ENCODE peak calls at places on chromosomes 13 and 19, in eight cellular contexts. X, Q, P, H, A, N, K and J are unnamed samples.

GRCh38 chr19:47156861-47157454 is 26.3 kb downstream of the SAE1 start:
- DNase-seq in A (no peak), N (peak), P (no peak), H (no peak), K (peak), Q (no peak), X (no peak), J (no peak)

GRCh38 chr19:50516456-50516855 is 2.7 kb upstream of the ASPDH start:
- DNase-seq in X (no peak), A (no peak), Q (no peak), H (no peak), K (no peak), P (no peak), N (no peak), J (no peak)

GRCh38 chr19:14775855-14776254 is 2.5 kb downstream of the ADGRE2 start:
- DNase-seq in N (no peak), X (no peak), Q (no peak), P (no peak), H (no peak), K (no peak), A (no peak), J (no peak)

GRCh38 chr19:4791183-4792018 is at the start of gene FEM1A:
- DNase-seq in A (peak), Q (peak), K (peak), H (peak), X (peak), P (peak), N (peak), J (peak)

GRCh38 chr19:19460761-19461265 is 54.5 kb downstream of the TSSK6 start:
- DNase-seq in P (peak), Q (no peak), K (peak), A (no peak), H (peak), N (peak), X (peak), J (peak)

GRCh38 chr13:43273362-43273761 is 250.0 kb downstream of the DNAJC15 start:
- DNase-seq in H (no peak), A (no peak), Q (no peak), P (peak), N (no peak), K (no peak), X (no peak), J (no peak)

GRCh38 chr19:752652-753517 is 2.0 kb downstream of the MISP start:
- DNase-seq in K (no peak), N (no peak), H (no peak), A (no peak), Q (peak), P (peak), X (no peak), J (peak)

GRCh38 chr19:10952809-10953208 is 8.0 kb upstream of the SMARCA4 start:
- DNase-seq in N (no peak), X (no peak), P (no peak), Q (no peak), H (no peak), A (no peak), K (no peak), J (no peak)

GRCh38 chr13:93169980-93170379 is 56.6 kb upstream of the GPC6 start:
- DNase-seq in Q (peak), P (peak), N (no peak), X (no peak), A (no peak), K (no peak), H (no peak), J (no peak)

GRCh38 chr13:96003304-96003703 is 49.9 kb downstream of the UGGT2 start:
- DNase-seq in H (no peak), N (no peak), X (no peak), P (no peak), A (no peak), Q (no peak), K (no peak), J (peak)

GRCh38 chr19:33175886-33176669 is 18.1 kb upstream of the LRP3 start:
- DNase-seq in K (peak), P (peak), H (peak), X (peak), A (no peak), N (no peak), Q (no peak), J (peak)

GRCh38 chr13:95926231-95926630 is 127.0 kb downstream of the UGGT2 start:
- DNase-seq in Q (no peak), H (no peak), A (no peak), K (no peak), P (no peak), N (no peak), X (no peak), J (no peak)

GRCh38 chr13:32639502-32640105 is 53.4 kb downstream of the PDS5B start:
- DNase-seq in H (peak), N (peak), Q (peak), X (peak), P (peak), K (peak), A (no peak), J (peak)

GRCh38 chr13:48567521-48568331 is 34.8 kb upstream of the RCBTB2 start:
- DNase-seq in Q (no peak), P (no peak), A (no peak), N (no peak), H (no peak), K (no peak), X (no peak), J (peak)

GRCh38 chr13:65613004-65613403 is 1617.1 kb downstream of the PCDH9 start:
- DNase-seq in H (peak), N (no peak), X (no peak), P (no peak), A (no peak), Q (no peak), K (no peak), J (no peak)

GRCh38 chr13:29067306-29067945 is 247.3 kb downstream of the MTUS2 start:
- DNase-seq in A (no peak), P (no peak), X (no peak), N (no peak), H (no peak), K (no peak), Q (no peak), J (no peak)

GRCh38 chr13:35690546-35690945 is 214.1 kb upstream of the MAB21L1 start:
- DNase-seq in K (no peak), P (peak), Q (no peak), N (no peak), H (no peak), A (no peak), X (no peak), J (no peak)

GRCh38 chr19:7415163-7415856 is 66.6 kb downstream of the ARHGEF18 start:
- DNase-seq in N (no peak), X (no peak), A (no peak), K (no peak), P (no peak), H (no peak), Q (no peak), J (no peak)

GRCh38 chr13:101523732-101524131 is 71.3 kb downstream of the ITGBL1 start:
- DNase-seq in N (no peak), Q (peak), K (no peak), A (no peak), H (no peak), P (peak), X (no peak), J (peak)

GRCh38 chr13:51759240-51759639 is 44.7 kb downstream of the DHRS12 start:
- DNase-seq in H (no peak), Q (no peak), A (no peak), K (no peak), P (peak), N (no peak), X (no peak), J (peak)

GRCh38 chr13:98853791-98854191 is 101.3 kb upstream of the SLC15A1 start:
- DNase-seq in A (no peak), H (no peak), Q (no peak), K (no peak), X (no peak), N (no peak), P (peak), J (no peak)

GRCh38 chr13:77300176-77301141 is 26.4 kb downstream of the MYCBP2 start:
- DNase-seq in P (peak), K (no peak), A (no peak), Q (no peak), H (no peak), N (no peak), X (no peak), J (peak)